ENCODE peak calls at places on chromosome 10, in four cellular contexts. T, Y, E and H are unnamed samples.

GRCh38 chr10:91043173-91043910 is 122.5 kb upstream of the ANKRD1 start:
- DNase-seq in Y (peak), T (peak), E (no peak), H (no peak)

GRCh38 chr10:65342226-65342625 is 1583.6 kb upstream of the LRRTM3 start:
- DNase-seq in Y (no peak), T (no peak), E (no peak), H (no peak)

GRCh38 chr10:5833814-5834213 is 20.6 kb upstream of the GDI2 start:
- DNase-seq in T (no peak), Y (no peak), E (no peak), H (no peak)

GRCh38 chr10:77236700-77237099 is 400.9 kb downstream of the KCNMA1 start:
- DNase-seq in Y (no peak), T (no peak), E (no peak), H (no peak)

GRCh38 chr10:47456794-47457527 is 27.0 kb downstream of the ANXA8 start:
- DNase-seq in T (peak), Y (no peak), E (peak), H (no peak)

GRCh38 chr10:76961841-76962240 is 675.8 kb downstream of the KCNMA1 start:
- DNase-seq in Y (no peak), T (no peak), E (no peak), H (no peak)

GRCh38 chr10:131144711-131145375 is 166.7 kb downstream of the TCERG1L start:
- DNase-seq in E (no peak), T (no peak), Y (no peak), H (no peak)

GRCh38 chr10:122258136-122259074 is 12.7 kb upstream of the BTBD16 start:
- DNase-seq in Y (no peak), E (no peak), T (no peak), H (no peak)

GRCh38 chr10:1519391-1519790 is 217.9 kb downstream of the ADARB2 start:
- DNase-seq in E (peak), Y (no peak), T (no peak), H (no peak)

GRCh38 chr10:92811986-92812385 is 36.3 kb upstream of the EXOC6 start:
- DNase-seq in T (no peak), Y (no peak), E (peak), H (no peak)

GRCh38 chr10:17241611-17242333 is 13.7 kb downstream of the VIM start:
- DNase-seq in Y (no peak), T (no peak), E (no peak), H (no peak)

GRCh38 chr10:71205468-71205867 is 6.9 kb upstream of the UNC5B start:
- DNase-seq in T (no peak), E (no peak), Y (no peak), H (no peak)

GRCh38 chr10:131846224-131847101 is 54.3 kb upstream of the PPP2R2D start:
- DNase-seq in Y (no peak), E (peak), T (no peak), H (no peak)

DNA sequence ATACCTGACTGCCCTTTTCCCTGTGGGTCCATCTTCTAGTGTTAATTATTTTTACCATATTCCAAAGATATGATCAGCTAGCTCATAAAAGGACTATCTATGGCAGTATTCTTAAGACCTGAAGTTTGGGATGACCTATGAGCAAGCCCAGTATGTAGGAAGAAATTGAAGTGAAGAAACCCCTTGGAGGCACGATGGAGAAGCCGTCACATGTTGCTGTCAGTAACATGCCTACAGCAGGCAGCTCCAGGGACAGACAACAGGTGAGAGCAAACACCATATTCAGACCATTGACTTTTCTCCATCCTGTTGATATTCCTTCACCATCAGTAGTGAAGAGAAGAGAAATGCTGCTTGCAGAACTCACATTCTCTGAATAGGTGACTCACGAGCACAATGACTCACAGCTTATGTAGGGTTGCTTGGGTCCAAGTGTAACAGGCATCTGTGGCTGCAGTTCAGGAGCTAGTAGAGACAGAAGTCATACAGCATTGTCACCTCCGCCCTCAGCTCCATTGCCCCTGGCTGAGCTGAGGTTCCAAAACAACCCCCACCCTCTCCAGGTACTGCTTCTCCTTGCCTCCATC is 8.4 kb upstream of the LYZL2 start:
- DNase-seq in Y (no peak), E (no peak), T (peak), H (peak)
- TF ChIP-seq YY1 in Y (no peak), E (no peak), T (no peak), H (no peak)

GRCh38 chr10:28897617-28898464 is 220.5 kb downstream of the BAMBI start:
- DNase-seq in Y (no peak), T (no peak), E (no peak), H (no peak)
- TF ChIP-seq SUZ12 in Y (no peak), T (no peak), E (no peak), H (no peak)

GRCh38 chr10:124997791-124998623 is 56.1 kb downstream of the ZRANB1 start:
- DNase-seq in Y (no peak), T (no peak), E (peak), H (no peak)

GRCh38 chr10:125001313-125002043 is 59.6 kb downstream of the ZRANB1 start:
- DNase-seq in E (no peak), T (no peak), Y (no peak), H (no peak)

GRCh38 chr10:124998624-124999291 is 56.8 kb downstream of the ZRANB1 start:
- DNase-seq in Y (no peak), T (no peak), E (no peak), H (no peak)

GRCh38 chr10:125000366-125001312 is 58.7 kb downstream of the ZRANB1 start:
- DNase-seq in E (no peak), T (no peak), Y (no peak), H (no peak)

DNA sequence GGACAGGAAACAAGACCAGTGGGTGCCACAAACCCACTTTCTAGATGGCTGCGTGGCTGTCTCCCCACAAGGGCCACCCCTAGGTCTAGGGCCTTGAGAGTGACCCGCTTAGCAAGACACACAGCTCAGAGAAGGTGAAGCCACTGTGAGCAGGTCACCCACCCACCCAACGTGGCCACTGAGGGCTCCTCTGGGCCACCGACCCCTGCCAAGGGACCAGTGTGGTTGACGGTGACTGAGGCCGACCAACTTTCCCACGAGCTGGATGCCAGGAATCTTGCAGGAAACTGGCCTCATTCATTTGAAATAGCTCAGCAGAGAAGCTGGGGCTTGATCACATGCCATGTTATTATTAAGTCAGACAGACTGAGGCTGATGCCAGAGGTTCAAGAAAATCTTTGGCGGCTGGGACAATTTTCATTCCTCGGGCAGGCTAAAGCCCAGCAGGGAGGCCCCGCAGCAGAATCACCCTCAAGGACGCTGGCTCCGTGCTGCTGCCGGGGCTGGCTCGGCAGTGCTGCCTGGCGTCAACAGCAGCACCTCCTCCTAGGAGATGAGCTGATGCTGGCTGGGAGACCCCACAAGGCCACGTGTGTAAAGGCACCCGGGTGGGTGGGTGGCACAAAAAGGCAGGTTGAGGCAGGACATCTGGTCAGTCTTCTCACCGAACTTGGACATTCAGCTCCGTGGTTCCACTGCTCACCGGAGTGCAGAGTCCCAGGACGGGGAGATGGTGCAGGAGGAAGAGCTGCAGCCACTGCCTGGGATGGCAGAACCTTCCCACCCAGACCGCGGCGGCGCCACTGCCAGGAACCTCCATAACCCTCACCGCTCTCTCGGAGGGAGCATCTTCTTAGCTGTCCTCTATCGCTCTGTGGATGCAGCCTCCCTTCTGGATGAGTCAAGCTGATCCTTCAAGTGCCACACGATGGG is 57.8 kb downstream of the ZRANB1 start:
- DNase-seq in E (no peak), Y (no peak), T (no peak), H (no peak)
- TF ChIP-seq YY1 in E (no peak), Y (no peak), T (no peak), H (no peak)

GRCh38 chr10:112210672-112211071 is 27.1 kb upstream of the GPAM start:
- DNase-seq in E (no peak), Y (no peak), T (no peak), H (no peak)

GRCh38 chr10:112208981-112209380 is 25.4 kb upstream of the GPAM start:
- DNase-seq in E (no peak), Y (no peak), T (no peak), H (no peak)

GRCh38 chr10:112208292-112208691 is 24.7 kb upstream of the GPAM start:
- DNase-seq in T (no peak), E (no peak), Y (no peak), H (no peak)

GRCh38 chr10:112213098-112213823 is 29.7 kb upstream of the GPAM start:
- DNase-seq in E (no peak), T (no peak), Y (no peak), H (no peak)

DNA sequence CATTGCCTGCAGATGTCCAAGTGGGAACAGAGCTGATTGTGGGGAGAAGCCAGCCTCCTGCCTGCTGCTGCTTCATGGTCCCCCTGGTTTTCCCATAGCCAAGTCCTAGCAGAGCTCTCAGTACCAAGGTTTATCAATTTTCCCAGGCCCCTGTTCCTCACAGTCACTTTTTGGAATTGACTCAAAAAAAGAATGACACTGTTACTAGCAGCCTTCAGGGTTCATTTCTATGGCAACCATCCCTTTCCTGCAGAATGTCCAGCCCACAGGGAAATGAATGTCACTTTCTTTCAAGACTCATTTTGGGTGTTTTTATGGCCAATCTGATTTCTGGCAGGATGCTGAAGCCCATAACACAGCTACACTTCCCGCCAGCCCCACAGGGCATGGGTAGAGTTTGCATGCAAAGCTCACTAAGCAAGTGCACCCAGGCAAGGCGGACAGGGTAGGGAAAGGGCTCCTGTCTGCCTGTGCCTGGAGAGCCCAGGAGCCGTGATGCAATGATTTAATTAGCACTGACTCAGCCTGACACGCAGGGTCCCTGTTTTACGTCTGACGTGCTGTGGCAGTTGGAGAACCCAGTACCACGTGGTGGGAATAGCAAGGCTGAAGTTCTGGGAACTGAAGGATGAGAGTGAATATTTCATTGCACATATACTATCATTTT is 26.1 kb upstream of the GPAM start:
- DNase-seq in Y (no peak), T (no peak), E (no peak), H (no peak)
- TF ChIP-seq SUZ12 in Y (no peak), T (no peak), E (no peak), H (no peak)

DNA sequence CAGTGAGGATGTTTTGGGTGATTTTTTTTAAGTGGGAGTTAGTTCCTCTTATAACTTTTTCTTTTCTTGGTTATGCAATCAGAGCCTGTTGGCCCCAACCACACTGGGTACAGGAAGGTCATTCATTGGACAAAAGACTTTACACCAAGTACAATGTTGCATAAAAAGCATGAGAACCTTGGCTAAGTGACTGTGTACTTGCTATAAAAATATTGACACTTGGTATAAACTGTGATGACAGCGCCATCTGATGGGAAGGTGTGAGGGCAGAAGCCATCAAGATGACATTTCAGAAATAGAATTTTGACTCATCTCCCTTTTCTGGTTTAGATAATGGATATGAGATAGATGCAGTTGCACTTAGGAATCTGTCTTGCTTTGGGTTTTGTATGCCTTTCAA is 126.4 kb upstream of the CCDC6 start:
- DNase-seq in T (peak), Y (peak), E (no peak), H (peak)
- TF ChIP-seq YY1 in T (no peak), Y (peak), E (no peak), H (no peak)

GRCh38 chr10:73576890-73577591 is 14.1 kb downstream of the USP54 start:
- DNase-seq in T (no peak), E (no peak), Y (no peak), H (no peak)

GRCh38 chr10:73581912-73582311 is 9.2 kb downstream of the USP54 start:
- DNase-seq in E (no peak), Y (no peak), T (no peak), H (no peak)

GRCh38 chr10:73576178-73576889 is 14.8 kb downstream of the USP54 start:
- DNase-seq in T (peak), Y (peak), E (no peak), H (no peak)

DNA sequence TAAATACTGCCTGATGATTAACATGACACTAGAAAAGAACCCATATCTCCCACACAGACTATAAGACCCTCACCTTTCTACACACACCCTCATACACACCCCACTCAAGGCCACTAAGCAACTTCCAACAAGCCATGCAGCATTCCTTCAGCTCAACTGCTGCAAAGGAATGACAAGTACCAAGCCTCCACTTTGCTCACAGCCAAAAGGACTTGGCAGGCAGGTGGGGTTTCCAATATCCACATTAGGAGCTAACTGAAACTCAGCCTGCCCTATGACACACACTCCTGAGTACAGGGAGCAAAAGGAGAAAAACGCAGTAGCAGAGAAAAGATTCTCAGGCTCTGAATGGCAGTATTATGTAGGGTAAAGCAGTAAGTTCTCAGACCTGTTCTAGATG is 13.4 kb downstream of the USP54 start:
- DNase-seq in E (no peak), T (no peak), Y (no peak), H (no peak)
- TF ChIP-seq SUZ12 in E (no peak), T (no peak), Y (no peak), H (no peak)

GRCh38 chr10:44874176-44874575 is 37.0 kb upstream of the TMEM72 start:
- DNase-seq in E (no peak), T (no peak), Y (no peak), H (no peak)
- TF ChIP-seq YY1 in E (no peak), T (no peak), Y (no peak), H (no peak)